ENCODE peak calls at places on chromosomes 4 and X, in eight cellular contexts. One of them, this sample, is unnamed.

GRCh38 chr4:28675582-28675981 is 1814.9 kb downstream of the STIM2 start:
- DNase-seq in IMR-90: peak
- DNase-seq in K562: no peak
- DNase-seq in H9: no peak
- DNase-seq in SK-N-SH: no peak
- DNase-seq in neural progenitor cell: no peak
- DNase-seq in fibroblast of lung: peak
- DNase-seq in HepG2: no peak
- DNase-seq in this sample: no peak

GRCh38 chr4:148226341-148226740 is 215.9 kb downstream of the NR3C2 start:
- DNase-seq in IMR-90: no peak
- DNase-seq in K562: no peak
- DNase-seq in H9: no peak
- DNase-seq in SK-N-SH: no peak
- DNase-seq in neural progenitor cell: no peak
- DNase-seq in fibroblast of lung: no peak
- DNase-seq in HepG2: no peak
- DNase-seq in this sample: no peak

GRCh38 chr4:144090744-144091143 is 49.8 kb downstream of the GYPA start:
- DNase-seq in IMR-90: no peak
- DNase-seq in K562: no peak
- DNase-seq in H9: no peak
- DNase-seq in SK-N-SH: no peak
- DNase-seq in neural progenitor cell: no peak
- DNase-seq in fibroblast of lung: no peak
- DNase-seq in HepG2: no peak
- DNase-seq in this sample: no peak

GRCh38 chrX:38276089-38276488 is 51.2 kb downstream of the RPGR start:
- DNase-seq in IMR-90: no peak
- DNase-seq in K562: no peak
- DNase-seq in H9: no peak
- DNase-seq in SK-N-SH: no peak
- DNase-seq in neural progenitor cell: no peak
- DNase-seq in fibroblast of lung: no peak
- DNase-seq in HepG2: no peak
- DNase-seq in this sample: no peak

GRCh38 chr4:38804654-38805295 is at the start of gene TLR1:
- DNase-seq in IMR-90: peak
- DNase-seq in K562: no peak
- DNase-seq in H9: no peak
- DNase-seq in SK-N-SH: peak
- DNase-seq in neural progenitor cell: peak
- DNase-seq in fibroblast of lung: peak
- DNase-seq in HepG2: peak
- DNase-seq in this sample: peak

GRCh38 chr4:88720749-88721428 is 23.3 kb upstream of the NAP1L5 start:
- DNase-seq in IMR-90: no peak
- DNase-seq in K562: no peak
- DNase-seq in H9: no peak
- DNase-seq in SK-N-SH: no peak
- DNase-seq in neural progenitor cell: no peak
- DNase-seq in fibroblast of lung: no peak
- DNase-seq in HepG2: no peak
- DNase-seq in this sample: no peak

GRCh38 chrX:120450163-120450562 is 18.9 kb downstream of the LAMP2 start:
- DNase-seq in IMR-90: no peak
- DNase-seq in K562: no peak
- DNase-seq in H9: no peak
- DNase-seq in SK-N-SH: peak
- DNase-seq in neural progenitor cell: peak
- DNase-seq in fibroblast of lung: peak
- DNase-seq in HepG2: no peak
- DNase-seq in this sample: peak

GRCh38 chrX:130523460-130524394 is 121.9 kb downstream of the RBMX2 start:
- DNase-seq in IMR-90: no peak
- DNase-seq in K562: peak
- DNase-seq in H9: peak
- DNase-seq in SK-N-SH: peak
- DNase-seq in neural progenitor cell: peak
- DNase-seq in fibroblast of lung: peak
- DNase-seq in HepG2: no peak
- DNase-seq in this sample: no peak

GRCh38 chr4:24965627-24966026 is 52.8 kb upstream of the CCDC149 start:
- DNase-seq in IMR-90: no peak
- DNase-seq in K562: peak
- DNase-seq in H9: peak
- DNase-seq in SK-N-SH: no peak
- DNase-seq in neural progenitor cell: peak
- DNase-seq in fibroblast of lung: peak
- DNase-seq in HepG2: no peak
- DNase-seq in this sample: peak

GRCh38 chr4:1080961-1081688 is 32.2 kb downstream of the RNF212 start:
- DNase-seq in IMR-90: peak
- DNase-seq in K562: no peak
- DNase-seq in H9: peak
- DNase-seq in SK-N-SH: no peak
- DNase-seq in neural progenitor cell: no peak
- DNase-seq in fibroblast of lung: peak
- DNase-seq in HepG2: no peak
- DNase-seq in this sample: no peak

GRCh38 chr4:140635606-140636005 is 66.8 kb upstream of the UCP1 start:
- DNase-seq in IMR-90: no peak
- DNase-seq in K562: no peak
- DNase-seq in H9: peak
- DNase-seq in SK-N-SH: no peak
- DNase-seq in neural progenitor cell: peak
- DNase-seq in fibroblast of lung: peak
- DNase-seq in HepG2: peak
- DNase-seq in this sample: no peak

GRCh38 chr4:166282081-166282770 is 409.2 kb downstream of the TLL1 start:
- DNase-seq in IMR-90: no peak
- DNase-seq in K562: no peak
- DNase-seq in H9: no peak
- DNase-seq in SK-N-SH: no peak
- DNase-seq in neural progenitor cell: no peak
- DNase-seq in fibroblast of lung: peak
- DNase-seq in HepG2: no peak
- DNase-seq in this sample: no peak

GRCh38 chrX:86002076-86002896 is 45.1 kb downstream of the CHM start:
- DNase-seq in IMR-90: peak
- DNase-seq in K562: peak
- DNase-seq in H9: peak
- DNase-seq in SK-N-SH: no peak
- DNase-seq in neural progenitor cell: peak
- DNase-seq in fibroblast of lung: peak
- DNase-seq in HepG2: peak
- DNase-seq in this sample: no peak

GRCh38 chr4:51930557-51930956 is 87.6 kb downstream of the DCUN1D4 start:
- DNase-seq in IMR-90: no peak
- DNase-seq in K562: no peak
- DNase-seq in H9: no peak
- DNase-seq in SK-N-SH: no peak
- DNase-seq in neural progenitor cell: no peak
- DNase-seq in fibroblast of lung: no peak
- DNase-seq in HepG2: no peak
- DNase-seq in this sample: no peak

GRCh38 chr4:22689428-22689827 is 3.3 kb upstream of the GBA3 start:
- DNase-seq in IMR-90: no peak
- DNase-seq in K562: no peak
- DNase-seq in H9: no peak
- DNase-seq in SK-N-SH: no peak
- DNase-seq in neural progenitor cell: no peak
- DNase-seq in fibroblast of lung: no peak
- DNase-seq in HepG2: no peak
- DNase-seq in this sample: no peak
- H2AFZ ChIP-seq in IMR-90: no peak
- H2AFZ ChIP-seq in K562: no peak
- H2AFZ ChIP-seq in H9: no peak
- H2AFZ ChIP-seq in SK-N-SH: no peak
- H2AFZ ChIP-seq in neural progenitor cell: no peak
- H2AFZ ChIP-seq in fibroblast of lung: no peak
- H2AFZ ChIP-seq in HepG2: no peak
- H2AFZ ChIP-seq in this sample: no peak

GRCh38 chrX:140817943-140818342 is 108.4 kb downstream of the LINC00632 start:
- DNase-seq in IMR-90: peak
- DNase-seq in K562: peak
- DNase-seq in H9: no peak
- DNase-seq in SK-N-SH: peak
- DNase-seq in neural progenitor cell: peak
- DNase-seq in fibroblast of lung: peak
- DNase-seq in HepG2: no peak
- DNase-seq in this sample: peak
- TF ChIP-seq CTCF in IMR-90: peak
- TF ChIP-seq CTCF in K562: peak
- TF ChIP-seq CTCF in H9: peak
- TF ChIP-seq CTCF in SK-N-SH: peak
- TF ChIP-seq CTCF in neural progenitor cell: peak
- TF ChIP-seq CTCF in fibroblast of lung: peak
- TF ChIP-seq CTCF in HepG2: peak
- TF ChIP-seq CTCF in this sample: peak

GRCh38 chr4:155388162-155388561 is 11.4 kb upstream of the MAP9 start:
- DNase-seq in IMR-90: no peak
- DNase-seq in K562: no peak
- DNase-seq in H9: no peak
- DNase-seq in SK-N-SH: no peak
- DNase-seq in neural progenitor cell: no peak
- DNase-seq in fibroblast of lung: no peak
- DNase-seq in HepG2: no peak
- DNase-seq in this sample: no peak

GRCh38 chr4:155392486-155393184 is 15.9 kb upstream of the MAP9 start:
- DNase-seq in IMR-90: peak
- DNase-seq in K562: no peak
- DNase-seq in H9: no peak
- DNase-seq in SK-N-SH: no peak
- DNase-seq in neural progenitor cell: no peak
- DNase-seq in fibroblast of lung: peak
- DNase-seq in HepG2: peak
- DNase-seq in this sample: no peak

DNA sequence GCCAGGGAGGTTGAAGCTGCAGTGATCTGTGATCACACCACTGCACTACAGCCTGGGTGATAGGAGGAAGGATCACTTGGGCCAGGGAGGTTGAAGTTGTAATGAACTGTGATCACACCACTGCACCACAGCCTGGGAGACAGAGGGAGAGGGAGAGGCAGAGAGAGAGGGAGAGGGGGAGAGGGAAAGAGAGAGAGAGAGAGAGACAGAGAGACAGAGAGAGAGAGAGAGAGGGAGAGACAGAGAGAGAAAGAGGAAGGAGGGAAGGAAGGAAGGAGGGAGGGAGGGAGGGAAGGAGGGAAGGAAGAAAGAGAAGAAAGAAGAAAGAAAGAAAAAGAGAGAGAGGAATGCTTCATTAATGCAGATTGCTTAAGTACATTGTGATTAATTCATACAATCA is 15.2 kb upstream of the MAP9 start:
- DNase-seq in IMR-90: no peak
- DNase-seq in K562: no peak
- DNase-seq in H9: no peak
- DNase-seq in SK-N-SH: no peak
- DNase-seq in neural progenitor cell: no peak
- DNase-seq in fibroblast of lung: no peak
- DNase-seq in HepG2: no peak
- DNase-seq in this sample: no peak
- H2AFZ ChIP-seq in IMR-90: peak
- H2AFZ ChIP-seq in K562: no peak
- H2AFZ ChIP-seq in H9: no peak
- H2AFZ ChIP-seq in SK-N-SH: no peak
- H2AFZ ChIP-seq in neural progenitor cell: no peak
- H2AFZ ChIP-seq in fibroblast of lung: peak
- H2AFZ ChIP-seq in HepG2: no peak
- H2AFZ ChIP-seq in this sample: no peak

DNA sequence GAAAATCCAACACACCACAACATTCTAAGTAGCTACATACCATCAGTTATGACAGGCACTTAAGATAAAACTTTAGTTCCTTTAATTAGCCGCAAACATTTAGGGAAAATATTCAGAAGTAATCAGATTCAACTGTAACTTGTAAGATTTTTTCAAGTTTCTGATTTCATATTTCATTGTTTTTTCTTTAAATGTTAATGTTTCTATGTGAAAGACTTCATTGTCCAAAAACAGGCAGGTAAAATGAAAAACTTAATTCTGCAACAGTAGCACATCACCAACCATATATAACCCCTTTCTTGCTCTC is 11.6 kb upstream of the ODAM start:
- DNase-seq in IMR-90: no peak
- DNase-seq in K562: no peak
- DNase-seq in H9: no peak
- DNase-seq in SK-N-SH: no peak
- DNase-seq in neural progenitor cell: no peak
- DNase-seq in fibroblast of lung: no peak
- DNase-seq in HepG2: no peak
- DNase-seq in this sample: no peak
- TF ChIP-seq CTCF in IMR-90: no peak
- TF ChIP-seq CTCF in K562: no peak
- TF ChIP-seq CTCF in H9: no peak
- TF ChIP-seq CTCF in SK-N-SH: no peak
- TF ChIP-seq CTCF in neural progenitor cell: no peak
- TF ChIP-seq CTCF in fibroblast of lung: no peak
- TF ChIP-seq CTCF in HepG2: no peak
- TF ChIP-seq CTCF in this sample: peak

DNA sequence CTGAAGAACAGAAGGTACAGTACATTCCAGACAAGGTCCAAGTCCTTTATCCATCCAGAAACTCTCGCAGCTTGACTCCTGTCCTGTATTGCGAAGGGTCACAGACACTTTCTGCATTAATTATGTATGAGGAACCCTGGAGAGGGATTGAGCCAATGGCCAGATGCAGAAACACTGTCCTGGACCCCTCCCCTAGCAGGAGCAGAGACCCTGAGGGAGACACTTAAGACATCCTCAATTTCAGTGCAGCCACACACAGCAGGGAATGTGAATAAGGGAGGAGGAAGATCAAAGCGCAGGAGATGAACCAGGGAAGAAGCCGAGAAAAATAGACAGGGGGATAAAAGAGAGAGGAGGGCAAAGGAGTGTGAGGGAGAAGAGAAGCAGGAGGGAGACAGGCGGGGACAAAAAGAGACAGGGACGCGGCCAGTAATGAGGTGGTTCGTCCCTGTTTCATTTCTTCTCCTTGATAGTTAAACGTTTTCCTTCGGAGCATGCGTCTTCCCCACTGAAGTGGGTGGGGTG is 356.5 kb upstream of the NOCT start:
- DNase-seq in IMR-90: no peak
- DNase-seq in K562: no peak
- DNase-seq in H9: peak
- DNase-seq in SK-N-SH: no peak
- DNase-seq in neural progenitor cell: peak
- DNase-seq in fibroblast of lung: no peak
- DNase-seq in HepG2: no peak
- DNase-seq in this sample: no peak
- H2AFZ ChIP-seq in IMR-90: no peak
- H2AFZ ChIP-seq in K562: peak
- H2AFZ ChIP-seq in H9: no peak
- H2AFZ ChIP-seq in SK-N-SH: no peak
- H2AFZ ChIP-seq in neural progenitor cell: no peak
- H2AFZ ChIP-seq in fibroblast of lung: no peak
- H2AFZ ChIP-seq in HepG2: no peak
- H2AFZ ChIP-seq in this sample: no peak

DNA sequence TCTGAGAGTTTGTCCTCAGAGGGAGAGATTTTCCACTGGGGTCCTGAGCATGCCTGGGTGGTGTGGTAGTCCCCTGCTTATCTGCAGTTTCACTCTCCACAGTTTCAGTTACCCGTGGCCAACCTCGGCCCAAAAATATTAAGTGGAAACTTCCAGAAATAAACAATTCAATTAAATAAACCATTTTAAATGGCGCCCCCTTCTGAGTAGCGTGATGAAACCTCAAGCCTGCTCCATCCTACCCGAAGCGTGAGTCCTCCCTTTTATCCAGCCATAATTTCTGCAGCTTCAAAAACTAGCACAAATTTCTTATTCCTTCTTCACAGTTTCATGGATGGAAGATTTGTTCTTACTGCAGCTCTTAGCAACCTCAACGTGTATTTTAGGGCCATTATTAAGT is 26.7 kb downstream of the PNMA6E start:
- DNase-seq in IMR-90: no peak
- DNase-seq in K562: no peak
- DNase-seq in H9: no peak
- DNase-seq in SK-N-SH: no peak
- DNase-seq in neural progenitor cell: no peak
- DNase-seq in fibroblast of lung: peak
- DNase-seq in HepG2: no peak
- DNase-seq in this sample: peak
- TF ChIP-seq CTCF in IMR-90: peak
- TF ChIP-seq CTCF in K562: peak
- TF ChIP-seq CTCF in H9: peak
- TF ChIP-seq CTCF in SK-N-SH: peak
- TF ChIP-seq CTCF in neural progenitor cell: peak
- TF ChIP-seq CTCF in fibroblast of lung: peak
- TF ChIP-seq CTCF in HepG2: no peak
- TF ChIP-seq CTCF in this sample: peak